ENCODE peak calls at places on chromosomes 6 and 20, in seven cellular contexts. O, B, S, E, Z, T and Y are unnamed samples.

GRCh38 chr20:43985121-43985520 is 70.5 kb downstream of the TOX2 start:
- DNase-seq in O (no peak), B (no peak), S (no peak), E (no peak), Z (no peak), T (no peak), Y (no peak)

GRCh38 chr6:102485480-102485879 is 1092.0 kb downstream of the GRIK2 start:
- DNase-seq in O (no peak), B (no peak), S (no peak), E (no peak), Z (no peak), T (no peak), Y (no peak)

GRCh38 chr6:36130672-36131516 is 581 bp downstream of the MAPK13 start:
- DNase-seq in O (peak), B (peak), S (peak), E (peak), Z (no peak), T (peak), Y (peak)

GRCh38 chr20:57711311-57711712 is 1.5 kb upstream of the PMEPA1 start:
- DNase-seq in O (no peak), B (no peak), S (no peak), E (no peak), Z (no peak), T (no peak), Y (no peak)

GRCh38 chr6:40937491-40937890 is 101.5 kb downstream of the UNC5CL start:
- DNase-seq in O (no peak), B (no peak), S (no peak), E (no peak), Z (no peak), T (no peak), Y (peak)

GRCh38 chr20:12237772-12238171 is 320.1 kb downstream of the BTBD3 start:
- DNase-seq in O (no peak), B (no peak), S (no peak), E (no peak), Z (peak), T (no peak), Y (no peak)

GRCh38 chr6:133340557-133340956 is 99.4 kb downstream of the EYA4 start:
- DNase-seq in O (no peak), B (no peak), S (no peak), E (no peak), Z (no peak), T (no peak), Y (no peak)

GRCh38 chr6:5638666-5639065 is 368.1 kb downstream of the NRN1 start:
- DNase-seq in O (no peak), B (no peak), S (no peak), E (no peak), Z (peak), T (no peak), Y (no peak)

GRCh38 chr6:113763311-113763766 is 93.8 kb upstream of the MARCKS start:
- DNase-seq in O (no peak), B (no peak), S (no peak), E (no peak), Z (no peak), T (no peak), Y (no peak)

GRCh38 chr6:73803562-73804221 is 107.7 kb downstream of the CD109 start:
- DNase-seq in O (no peak), B (no peak), S (no peak), E (peak), Z (no peak), T (no peak), Y (peak)

GRCh38 chr6:35495258-35496035 is 1.4 kb downstream of the TEAD3 start:
- DNase-seq in O (no peak), B (no peak), S (no peak), E (no peak), Z (no peak), T (no peak), Y (no peak)

GRCh38 chr6:56382416-56382940 is 135.1 kb upstream of the COL21A1 start:
- DNase-seq in O (no peak), B (no peak), S (no peak), E (no peak), Z (no peak), T (no peak), Y (no peak)

GRCh38 chr6:149923327-149923986 is 536 bp upstream of the RAET1G start:
- DNase-seq in O (peak), B (no peak), S (no peak), E (no peak), Z (no peak), T (no peak), Y (no peak)

GRCh38 chr6:157953580-157954091 is 28.0 kb upstream of the SYNJ2 start:
- DNase-seq in O (no peak), B (no peak), S (no peak), E (no peak), Z (no peak), T (no peak), Y (no peak)

GRCh38 chr6:49787176-49787575 is at the start of gene PGK2:
- DNase-seq in O (no peak), B (no peak), S (no peak), E (peak), Z (no peak), T (no peak), Y (no peak)

GRCh38 chr6:111971181-111971829 is 82.6 kb upstream of the CCN6 start:
- DNase-seq in O (no peak), B (no peak), S (no peak), E (no peak), Z (no peak), T (no peak), Y (no peak)

GRCh38 chr6:107941627-107942026 is 16.4 kb downstream of the SEC63 start:
- DNase-seq in O (no peak), B (no peak), S (no peak), E (peak), Z (no peak), T (no peak), Y (no peak)

GRCh38 chr20:34896086-34896551 is 19.7 kb downstream of the ACSS2 start:
- DNase-seq in O (no peak), B (no peak), S (no peak), E (no peak), Z (no peak), T (no peak), Y (no peak)

GRCh38 chr6:119071576-119071975 is 6.9 kb downstream of the FAM184A start:
- DNase-seq in O (no peak), B (no peak), S (no peak), E (no peak), Z (no peak), T (no peak), Y (no peak)

GRCh38 chr6:166675736-166676135 is 48.7 kb upstream of the RPS6KA2 start:
- DNase-seq in O (no peak), B (no peak), S (no peak), E (no peak), Z (no peak), T (no peak), Y (no peak)

GRCh38 chr6:131443514-131443913 is 129.5 kb upstream of the ARG1 start:
- DNase-seq in O (no peak), B (no peak), S (no peak), E (no peak), Z (no peak), T (no peak), Y (no peak)

GRCh38 chr20:57250607-57251343 is 15.7 kb downstream of the BMP7 start:
- DNase-seq in O (no peak), B (no peak), S (no peak), E (no peak), Z (no peak), T (no peak), Y (no peak)

GRCh38 chr20:45041464-45042337 is 59.2 kb downstream of the KCNS1 start:
- DNase-seq in O (no peak), B (no peak), S (no peak), E (no peak), Z (no peak), T (no peak), Y (peak)

GRCh38 chr6:8530775-8531435 is 95.6 kb upstream of the SLC35B3 start:
- DNase-seq in O (no peak), B (no peak), S (no peak), E (peak), Z (no peak), T (no peak), Y (no peak)

GRCh38 chr6:112979830-112980229 is 632.7 kb downstream of the RFPL4B start:
- DNase-seq in O (no peak), B (no peak), S (no peak), E (no peak), Z (no peak), T (no peak), Y (peak)